ENCODE peak calls at places on chromosome 4, in seven cellular contexts. D is neural progenitor cell, B is GM12865, R is breast epithelium, H is GM12878, P is neural crest cell, Y is fibroblast of pulmonary artery. S is an unnamed sample.

GRCh38 chr4:82097504-82097903 is 276.3 kb downstream of the HNRNPD start:
- DNase-seq in D (no peak), B (no peak), R (no peak), H (no peak), P (peak; percentile 4), Y (no peak), S (no peak)

GRCh38 chr4:89939994-89940393 is 45.3 kb downstream of the MMRN1 start:
- DNase-seq in D (no peak), B (no peak), R (no peak), H (no peak), P (no peak), Y (peak; percentile 39), S (no peak)

GRCh38 chr4:156598138-156598681 is 373.4 kb downstream of the PDGFC start:
- DNase-seq in D (no peak), B (no peak), R (no peak), H (no peak), P (no peak), Y (peak; percentile 66), S (no peak)

GRCh38 chr4:94507708-94508107 is 56.0 kb downstream of the PDLIM5 start:
- DNase-seq in D (no peak), B (no peak), R (no peak), H (no peak), P (no peak), Y (peak; percentile 96), S (no peak)

GRCh38 chr4:119678761-119679160 is 50.2 kb upstream of the PDE5A start:
- DNase-seq in D (no peak), B (no peak), R (no peak), H (no peak), P (no peak), Y (no peak), S (no peak)

GRCh38 chr4:653831-654525 is 20.1 kb downstream of the ATP5ME start:
- DNase-seq in D (no peak), B (no peak), R (no peak), H (no peak), P (no peak), Y (no peak), S (no peak)

GRCh38 chr4:110798682-110799081 is 175.8 kb upstream of the PITX2 start:
- DNase-seq in D (no peak), B (no peak), R (no peak), H (no peak), P (no peak), Y (no peak), S (no peak)

GRCh38 chr4:5747746-5748365 is 36.9 kb downstream of the EVC start:
- DNase-seq in D (no peak), B (no peak), R (no peak), H (no peak), P (no peak), Y (peak; percentile 100), S (no peak)

GRCh38 chr4:182649698-182650477 is 267.3 kb downstream of the DCTD start:
- DNase-seq in D (no peak), B (no peak), R (no peak), H (no peak), P (no peak), Y (no peak), S (no peak)

GRCh38 chr4:174523003-174523693 is 860 bp upstream of the HPGD start:
- DNase-seq in D (peak; percentile 11), B (no peak), R (no peak), H (no peak), P (no peak), Y (no peak), S (no peak)

GRCh38 chr4:25674386-25674785 is 18.7 kb downstream of the SLC34A2 start:
- DNase-seq in D (no peak), B (no peak), R (no peak), H (no peak), P (no peak), Y (no peak), S (no peak)

GRCh38 chr4:156970501-156971167 is 965 bp downstream of the PDGFC start:
- DNase-seq in D (peak; percentile 78), B (no peak), R (peak; percentile 66), H (no peak), P (peak; percentile 51), Y (peak; percentile 77), S (peak; percentile 74)

GRCh38 chr4:169795585-169795984 is 37.8 kb upstream of the HPF1 start:
- DNase-seq in D (no peak), B (no peak), R (no peak), H (no peak), P (no peak), Y (peak; percentile 18), S (no peak)

GRCh38 chr4:173794662-173795061 is 264.6 kb upstream of the HAND2 start:
- DNase-seq in D (no peak), B (no peak), R (no peak), H (no peak), P (no peak), Y (peak; percentile 71), S (no peak)

GRCh38 chr4:68346461-68346860 is 3.4 kb downstream of the YTHDC1 start:
- DNase-seq in D (no peak), B (no peak), R (no peak), H (no peak), P (no peak), Y (no peak), S (no peak)

GRCh38 chr4:19014594-19014993 is 993.0 kb upstream of the LCORL start:
- DNase-seq in D (no peak), B (no peak), R (no peak), H (no peak), P (no peak), Y (no peak), S (no peak)

GRCh38 chr4:123750044-123750443 is 353.4 kb downstream of the SPRY1 start:
- DNase-seq in D (peak; percentile 84), B (no peak), R (no peak), H (no peak), P (no peak), Y (no peak), S (no peak)

GRCh38 chr4:159191989-159192388 is 89.1 kb downstream of the RAPGEF2 start:
- DNase-seq in D (peak; percentile 70), B (no peak), R (no peak), H (no peak), P (no peak), Y (peak; percentile 69), S (no peak)
- TF ChIP-seq CTCF in D (peak; percentile 66), B (no peak), R (no peak), H (peak; percentile 19), P (peak; percentile 57), Y (peak; percentile 50), S (peak; percentile 61)

DNA sequence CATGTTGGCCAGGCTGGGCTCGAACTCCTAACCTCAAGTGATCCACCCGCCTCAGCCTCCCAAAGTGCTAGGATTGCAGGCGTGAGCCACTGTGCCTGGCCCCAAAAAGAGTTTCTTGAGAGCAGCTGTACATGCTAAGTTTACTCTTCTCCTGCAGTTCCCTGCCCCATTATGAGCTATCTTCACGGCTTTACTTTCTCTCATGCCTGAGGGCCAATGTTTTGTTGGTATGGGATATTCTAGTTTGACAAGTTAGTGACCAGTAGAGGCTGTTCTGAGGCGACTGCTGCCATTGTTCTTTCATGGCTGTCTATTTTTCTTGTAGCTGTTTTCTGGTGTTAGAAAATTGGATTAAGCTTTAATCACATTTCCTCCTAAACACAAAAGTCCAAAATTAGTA is 78.0 kb upstream of the STX18 start:
- DNase-seq in D (no peak), B (no peak), R (no peak), H (no peak), P (no peak), Y (no peak), S (no peak)
- TF ChIP-seq CTCF in D (no peak), B (no peak), R (no peak), H (no peak), P (no peak), Y (no peak), S (no peak)

GRCh38 chr4:153790962-153791551 is 2.2 kb upstream of the SFRP2 start:
- DNase-seq in D (peak; percentile 92), B (no peak), R (no peak), H (no peak), P (peak; percentile 73), Y (peak; percentile 11), S (peak; percentile 76)
- TF ChIP-seq CTCF in D (peak; percentile 58), B (no peak), R (no peak), H (no peak), P (peak; percentile 61), Y (no peak), S (peak; percentile 69)

DNA sequence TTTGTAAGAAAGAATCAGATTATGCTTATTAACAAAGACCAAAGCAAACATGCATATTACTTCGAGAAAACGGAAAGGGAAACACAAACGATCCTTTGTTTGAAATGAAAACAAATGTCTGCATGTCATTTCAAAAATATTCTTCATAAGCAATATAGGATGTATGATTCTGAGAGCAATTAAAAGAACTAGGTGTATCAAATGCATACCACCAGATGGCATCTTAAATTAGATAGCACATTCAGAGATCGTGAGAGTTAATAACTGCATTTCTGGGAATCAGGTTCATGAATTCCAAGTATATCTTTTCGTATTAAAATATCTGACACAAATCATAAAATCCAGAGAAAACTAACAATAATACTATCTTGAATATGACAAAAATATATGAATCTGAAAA is 159.5 kb downstream of the PPP3CA start:
- DNase-seq in D (no peak), B (no peak), R (no peak), H (no peak), P (no peak), Y (no peak), S (no peak)
- TF ChIP-seq CTCF in D (no peak), B (no peak), R (no peak), H (no peak), P (no peak), Y (no peak), S (peak; percentile 36)

GRCh38 chr4:22552802-22553201 is 36.9 kb upstream of the ADGRA3 start:
- DNase-seq in D (no peak), B (no peak), R (no peak), H (no peak), P (no peak), Y (no peak), S (no peak)
- TF ChIP-seq CTCF in D (no peak), B (no peak), R (no peak), H (no peak), P (no peak), Y (no peak), S (no peak)

GRCh38 chr4:117412661-117413060 is 327.3 kb upstream of the TRAM1L1 start:
- DNase-seq in D (no peak), B (no peak), R (no peak), H (no peak), P (no peak), Y (no peak), S (no peak)
- TF ChIP-seq CTCF in D (no peak), B (no peak), R (no peak), H (no peak), P (no peak), Y (no peak), S (no peak)

GRCh38 chr4:128811571-128812359 is 2.3 kb downstream of the JADE1 start:
- DNase-seq in D (peak; percentile 95), B (peak; percentile 97), R (peak; percentile 76), H (no peak), P (peak; percentile 82), Y (peak; percentile 90), S (peak; percentile 89)

GRCh38 chr4:128810871-128811570 is 1.5 kb downstream of the JADE1 start:
- DNase-seq in D (peak; percentile 97), B (peak; percentile 94), R (peak; percentile 72), H (no peak), P (peak; percentile 70), Y (peak; percentile 83), S (peak; percentile 86)

GRCh38 chr4:128810331-128810870 is 901 bp downstream of the JADE1 start:
- DNase-seq in D (peak; percentile 23), B (peak; percentile 77), R (no peak), H (no peak), P (no peak), Y (peak; percentile 42), S (no peak)

GRCh38 chr4:128812360-128812958 is 3.0 kb downstream of the JADE1 start:
- DNase-seq in D (peak; percentile 96), B (peak; percentile 76), R (no peak), H (no peak), P (no peak), Y (peak; percentile 74), S (no peak)

GRCh38 chr4:128809477-128810330 is at the start of gene JADE1:
- DNase-seq in D (peak; percentile 96), B (peak; percentile 96), R (peak; percentile 87), H (no peak), P (peak; percentile 93), Y (peak; percentile 96), S (peak; percentile 92)
- TF ChIP-seq CTCF in D (peak; percentile 73), B (peak; percentile 72), R (peak; percentile 39), H (peak; percentile 95), P (peak; percentile 71), Y (peak; percentile 55), S (peak; percentile 74)